ENCODE peak calls at places on chromosome 12, in four cellular contexts. J is fibroblast of lung, X is RWPE2, T is mammary epithelial cell. D is an unnamed sample. For H3K9me3, the result is how much of the 10 kb centered on the place peaks cover.

GRCh38 chr12:11771895-11772502 is 122.5 kb downstream of the ETV6 start:
- DNase-seq in J (peak), X (no peak), T (peak), D (no peak)

GRCh38 chr12:106522708-106523107 is 60.1 kb upstream of the RFX4 start:
- DNase-seq in X (no peak), T (peak), J (no peak), D (no peak)

GRCh38 chr12:85138833-85139232 is 102.7 kb downstream of the LRRIQ1 start:
- DNase-seq in T (peak), X (no peak), J (peak), D (no peak)

GRCh38 chr12:91108196-91108595 is 3.1 kb downstream of the LUM start:
- DNase-seq in T (no peak), X (no peak), J (no peak), D (no peak)

GRCh38 chr12:2170376-2170775 is 117.6 kb downstream of the CACNA1C start:
- DNase-seq in J (peak), T (peak), X (no peak), D (no peak)

GRCh38 chr12:96085475-96085874 is 50.1 kb upstream of the LTA4H start:
- DNase-seq in J (no peak), X (no peak), T (no peak), D (no peak)

GRCh38 chr12:117120787-117121186 is 21.6 kb upstream of the TESC start:
- DNase-seq in J (no peak), T (no peak), X (no peak), D (peak)

GRCh38 chr12:122203301-122203967 is at the start of gene B3GNT4:
- DNase-seq in X (no peak), J (peak), T (peak), D (peak)

GRCh38 chr12:98820005-98820404 is 174.9 kb downstream of the APAF1 start:
- DNase-seq in T (no peak), X (no peak), J (peak), D (peak)

GRCh38 chr12:32651151-32651955 is 27.7 kb upstream of the DNM1L start:
- DNase-seq in T (no peak), J (no peak), X (no peak), D (no peak)

GRCh38 chr12:58656254-58657009 is 263.9 kb downstream of the LRIG3 start:
- DNase-seq in X (no peak), T (no peak), J (no peak), D (no peak)

GRCh38 chr12:19474147-19474546 is 34.9 kb downstream of the AEBP2 start:
- DNase-seq in X (no peak), T (no peak), J (no peak), D (no peak)

GRCh38 chr12:5081016-5081415 is 37.3 kb downstream of the KCNA5 start:
- DNase-seq in X (no peak), T (no peak), J (no peak), D (peak)

GRCh38 chr12:82835217-82835616 is 148.5 kb downstream of the TMTC2 start:
- DNase-seq in J (peak), T (peak), X (no peak), D (no peak)

GRCh38 chr12:77947746-77948145 is 117.1 kb downstream of the NAV3 start:
- DNase-seq in X (no peak), T (no peak), J (peak), D (no peak)

GRCh38 chr12:8108808-8109398 is 14.5 kb upstream of the CLEC4A start:
- DNase-seq in X (no peak), T (peak), J (peak), D (peak)

GRCh38 chr12:54684636-54685630 is 36.8 kb upstream of the DCD start:
- DNase-seq in X (no peak), J (no peak), T (no peak), D (peak)

GRCh38 chr12:30329281-30329680 is 366.4 kb downstream of the IPO8 start:
- DNase-seq in X (no peak), T (peak), J (peak), D (no peak)

GRCh38 chr12:104903648-104904423 is 54.3 kb downstream of the SLC41A2 start:
- DNase-seq in X (no peak), J (peak), T (no peak), D (no peak)

GRCh38 chr12:69069479-69069878 is 136.5 kb upstream of the CPM start:
- DNase-seq in J (no peak), X (no peak), T (no peak), D (no peak)

GRCh38 chr12:14770495-14771313 is 32.6 kb downstream of the WBP11 start:
- DNase-seq in T (peak), X (peak), J (peak), D (peak)

GRCh38 chr12:1611775-1612174 is 17.3 kb upstream of the WNT5B start:
- DNase-seq in J (peak), T (peak), X (no peak), D (no peak)

GRCh38 chr12:94079965-94080683 is 68.3 kb upstream of the PLXNC1 start:
- DNase-seq in T (no peak), X (no peak), J (no peak), D (no peak)

DNA sequence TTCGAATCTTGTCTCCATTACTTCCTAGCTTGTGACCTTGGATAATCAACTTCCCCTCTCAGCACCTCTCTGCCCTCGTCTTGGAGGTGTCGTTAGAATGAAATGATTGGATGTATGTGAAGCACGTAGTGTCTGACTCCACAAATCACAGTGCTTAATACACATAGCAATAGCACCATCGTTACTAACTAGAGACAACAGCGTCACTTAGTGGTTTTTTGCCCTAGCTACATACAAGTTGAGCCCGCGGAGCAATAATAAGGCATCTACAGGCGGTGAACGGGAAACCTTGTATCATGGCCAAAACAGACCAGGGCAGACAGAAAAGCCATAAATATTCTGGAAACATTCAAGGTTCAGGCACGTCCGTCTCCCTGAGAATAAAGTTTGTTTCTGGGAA is 154.9 kb downstream of the ASCL4 start:
- DNase-seq in T (peak), X (no peak), J (peak), D (peak)
- TF ChIP-seq CTCF in T (peak), X (peak), J (no peak), D (peak)

DNA sequence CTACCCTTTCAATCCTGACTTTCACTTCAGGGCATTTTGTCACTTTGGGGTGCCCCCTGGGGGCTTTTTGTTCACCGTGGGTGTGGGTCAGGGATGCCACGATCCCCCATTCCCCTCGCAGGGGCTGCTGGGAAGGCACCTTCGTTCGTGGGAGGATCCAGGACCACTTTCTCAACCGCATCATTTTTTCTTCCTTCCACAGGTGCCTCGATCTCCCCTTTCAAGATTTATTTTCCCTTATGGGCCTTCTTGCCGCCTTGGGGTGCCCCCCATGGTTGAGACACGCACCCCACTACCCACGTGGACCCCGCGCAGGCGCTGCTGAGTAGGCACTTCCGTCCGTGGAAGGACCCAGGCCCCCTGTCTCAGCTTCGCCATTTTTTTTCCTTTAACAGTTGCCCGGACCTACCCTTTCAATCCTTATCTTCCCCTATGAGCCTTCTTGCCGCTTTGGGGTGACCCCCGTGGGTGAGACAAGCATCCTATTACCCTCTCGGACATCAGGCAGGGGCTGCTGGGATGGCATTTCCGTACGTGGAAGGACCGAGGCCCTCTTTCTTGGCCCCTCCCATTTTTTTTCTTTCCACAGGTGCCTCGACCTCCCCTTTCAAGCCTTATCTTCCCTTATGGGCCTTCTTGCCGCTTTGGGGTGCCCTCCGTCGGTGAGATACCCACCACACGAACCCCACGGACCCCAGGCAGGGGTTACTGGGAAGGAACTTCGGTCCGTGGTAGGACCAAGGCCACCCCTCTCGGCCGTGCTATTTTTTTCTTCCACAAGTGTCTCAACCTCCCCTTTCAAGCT is 268.1 kb downstream of the ALG10 start:
- DNase-seq in X (peak), T (no peak), J (no peak), D (peak)
- H3K9me3 ChIP-seq in X (under half), T (half or more), J (under half), D (under half)

GRCh38 chr12:41368006-41368405 is 179.9 kb downstream of the PDZRN4 start:
- DNase-seq in J (no peak), X (no peak), T (no peak), D (peak)
- TF ChIP-seq CTCF in J (peak), X (peak), T (peak), D (peak)

GRCh38 chr12:132398386-132398991 is 69.1 kb upstream of the GALNT9 start:
- DNase-seq in J (no peak), T (no peak), X (peak), D (no peak)
- H3K9me3 ChIP-seq in J (under half), T (under half), X (under half), D (under half)

GRCh38 chr12:113766880-113767878 is 198.9 kb downstream of the RBM19 start:
- DNase-seq in J (peak), T (peak), X (no peak), D (peak)
- TF ChIP-seq CTCF in J (no peak), T (no peak), X (no peak), D (no peak)

GRCh38 chr12:133080619-133081407 is at the start of gene ZNF140:
- DNase-seq in J (peak), X (peak), T (peak), D (peak)
- H3K9me3 ChIP-seq in J (under half), X (under half), T (under half), D (half or more)

D was measured in endodermal cell.